ENCODE peak calls at places on chromosomes 2 and 18, in five cellular contexts. One of them, this sample, is unnamed. For H3K9me3, the result is how much of the 10 kb centered on the place peaks cover.

GRCh38 chr2:12759248-12759647 is 42.5 kb downstream of the TRIB2 start:
- DNase-seq in PC-9: peak
- DNase-seq in tibial artery: no peak
- DNase-seq in ascending aorta: no peak
- DNase-seq in PC-3: peak
- DNase-seq in this sample: no peak

GRCh38 chr2:205358351-205358815 is 323.9 kb upstream of the NRP2 start:
- DNase-seq in PC-3: no peak
- DNase-seq in PC-9: no peak
- DNase-seq in tibial artery: no peak
- DNase-seq in ascending aorta: no peak
- DNase-seq in this sample: no peak

GRCh38 chr2:7013761-7014160 is 96.5 kb downstream of the RNF144A start:
- DNase-seq in ascending aorta: no peak
- DNase-seq in PC-3: peak
- DNase-seq in tibial artery: no peak
- DNase-seq in PC-9: no peak
- DNase-seq in this sample: no peak

GRCh38 chr2:96533292-96534073 is 3.1 kb upstream of the ARID5A start:
- DNase-seq in tibial artery: peak
- DNase-seq in ascending aorta: peak
- DNase-seq in PC-9: peak
- DNase-seq in PC-3: peak
- DNase-seq in this sample: no peak

GRCh38 chr2:104443137-104443536 is 410.8 kb upstream of the POU3F3 start:
- DNase-seq in PC-9: no peak
- DNase-seq in PC-3: no peak
- DNase-seq in tibial artery: no peak
- DNase-seq in ascending aorta: no peak
- DNase-seq in this sample: no peak

GRCh38 chr2:2899826-2900225 is 477.8 kb downstream of the EIPR1 start:
- DNase-seq in tibial artery: no peak
- DNase-seq in PC-9: no peak
- DNase-seq in PC-3: no peak
- DNase-seq in ascending aorta: no peak
- DNase-seq in this sample: no peak

GRCh38 chr2:105406221-105406620 is 7.4 kb upstream of the FHL2 start:
- DNase-seq in PC-3: peak
- DNase-seq in tibial artery: no peak
- DNase-seq in PC-9: no peak
- DNase-seq in ascending aorta: no peak
- DNase-seq in this sample: no peak

GRCh38 chr2:240733803-240734495 is 42.3 kb downstream of the AQP12A start:
- DNase-seq in PC-3: no peak
- DNase-seq in ascending aorta: no peak
- DNase-seq in PC-9: no peak
- DNase-seq in tibial artery: no peak
- DNase-seq in this sample: no peak

GRCh38 chr18:67525328-67526110 is 9.0 kb upstream of the DSEL start:
- DNase-seq in tibial artery: peak
- DNase-seq in PC-3: peak
- DNase-seq in PC-9: peak
- DNase-seq in ascending aorta: no peak
- DNase-seq in this sample: no peak

GRCh38 chr2:70991742-70992141 is 2.9 kb downstream of the TEX261 start:
- DNase-seq in PC-9: no peak
- DNase-seq in PC-3: no peak
- DNase-seq in tibial artery: no peak
- DNase-seq in ascending aorta: no peak
- DNase-seq in this sample: no peak

GRCh38 chr2:197813093-197813787 is 8.8 kb downstream of the PLCL1 start:
- DNase-seq in PC-9: peak
- DNase-seq in ascending aorta: no peak
- DNase-seq in PC-3: peak
- DNase-seq in tibial artery: no peak
- DNase-seq in this sample: no peak
- H3K9me3 ChIP-seq in PC-9: under half
- H3K9me3 ChIP-seq in ascending aorta: under half
- H3K9me3 ChIP-seq in PC-3: under half
- H3K9me3 ChIP-seq in tibial artery: under half
- H3K9me3 ChIP-seq in this sample: under half

DNA sequence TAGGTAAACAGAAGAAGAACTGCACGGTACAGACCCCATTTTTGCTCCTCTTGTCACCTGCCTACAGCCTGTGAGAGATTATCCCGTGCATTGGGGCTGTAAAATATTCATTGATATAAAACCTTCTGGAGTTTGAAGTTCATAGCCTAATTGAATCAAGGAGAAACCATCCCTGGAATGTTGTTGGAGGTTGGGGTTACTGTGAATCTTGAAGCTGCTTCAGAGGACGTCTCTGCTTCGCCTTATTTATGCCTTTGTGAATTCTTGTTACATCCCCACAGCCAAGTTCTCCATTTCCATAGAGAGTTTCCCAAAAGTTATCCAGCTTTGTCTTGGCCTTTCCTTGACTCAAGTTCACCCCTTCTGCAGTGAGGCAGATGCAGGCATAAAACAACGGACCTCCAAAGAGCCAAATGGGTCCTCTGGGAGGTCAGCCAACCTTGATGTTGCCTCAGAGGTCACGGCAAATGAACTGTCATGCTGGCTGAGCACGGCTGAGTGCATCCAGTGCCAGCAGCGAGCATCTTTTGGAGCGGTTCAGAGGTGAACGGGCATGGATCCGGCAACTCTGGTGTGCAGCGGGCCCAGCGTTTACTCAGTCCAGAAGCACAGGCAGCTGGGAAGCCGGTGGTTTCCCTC is 317.6 kb downstream of the PRKCE start:
- DNase-seq in PC-3: no peak
- DNase-seq in PC-9: no peak
- DNase-seq in ascending aorta: no peak
- DNase-seq in tibial artery: no peak
- DNase-seq in this sample: no peak
- H3K9me3 ChIP-seq in PC-3: under half
- H3K9me3 ChIP-seq in PC-9: under half
- H3K9me3 ChIP-seq in ascending aorta: under half
- H3K9me3 ChIP-seq in tibial artery: under half
- H3K9me3 ChIP-seq in this sample: under half

GRCh38 chr2:95220449-95220848 is 13.1 kb downstream of the ZNF892 start:
- DNase-seq in PC-9: no peak
- DNase-seq in PC-3: no peak
- DNase-seq in tibial artery: no peak
- DNase-seq in ascending aorta: no peak
- DNase-seq in this sample: no peak

GRCh38 chr2:95215018-95215612 is 7.8 kb downstream of the ZNF892 start:
- DNase-seq in ascending aorta: no peak
- DNase-seq in PC-3: no peak
- DNase-seq in tibial artery: no peak
- DNase-seq in PC-9: no peak
- DNase-seq in this sample: no peak
- H3K9me3 ChIP-seq in ascending aorta: half or more
- H3K9me3 ChIP-seq in PC-3: half or more
- H3K9me3 ChIP-seq in tibial artery: half or more
- H3K9me3 ChIP-seq in PC-9: half or more
- H3K9me3 ChIP-seq in this sample: half or more

DNA sequence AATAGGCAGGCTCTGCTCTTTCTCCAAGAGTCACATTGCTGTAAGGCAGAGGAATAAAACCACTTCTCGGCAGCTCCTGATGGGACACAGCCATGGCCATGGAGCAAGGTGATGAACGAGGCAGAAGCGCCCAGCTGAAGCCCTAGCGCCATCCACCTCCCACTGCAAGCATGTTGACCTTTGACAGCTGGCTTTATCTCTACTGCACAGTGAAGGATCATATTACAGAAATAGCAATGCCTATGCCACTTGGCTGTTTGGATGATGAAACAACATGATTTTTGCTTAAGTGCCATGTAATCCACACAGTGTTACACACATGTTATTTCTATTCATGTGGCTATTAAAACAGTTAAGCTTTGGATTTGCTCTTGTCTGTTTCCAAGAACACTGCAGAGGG is 167.7 kb downstream of the VAPA start:
- DNase-seq in PC-9: no peak
- DNase-seq in tibial artery: no peak
- DNase-seq in PC-3: no peak
- DNase-seq in ascending aorta: no peak
- DNase-seq in this sample: no peak
- H3K9me3 ChIP-seq in PC-9: under half
- H3K9me3 ChIP-seq in tibial artery: under half
- H3K9me3 ChIP-seq in PC-3: under half
- H3K9me3 ChIP-seq in ascending aorta: under half
- H3K9me3 ChIP-seq in this sample: under half

DNA sequence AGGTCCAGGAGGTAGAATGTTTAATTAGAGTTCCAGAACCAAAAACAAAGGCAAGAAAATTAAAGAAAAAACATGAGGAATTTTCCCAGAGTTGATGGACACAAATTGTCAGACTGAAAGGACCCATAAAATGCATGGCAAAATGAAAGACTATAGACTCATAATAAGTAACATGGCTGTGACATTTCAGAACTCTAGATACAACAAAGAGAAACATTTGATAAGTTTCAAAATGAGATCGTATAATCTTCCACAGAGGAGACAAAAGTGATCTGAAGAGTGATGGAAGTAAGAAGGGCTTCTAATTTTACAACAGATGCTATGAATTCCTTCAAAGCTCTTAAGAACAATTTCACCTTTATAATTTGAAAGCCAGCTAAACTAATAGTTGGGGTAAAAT is 20.4 kb downstream of the ORC4 start:
- DNase-seq in ascending aorta: no peak
- DNase-seq in PC-9: no peak
- DNase-seq in PC-3: no peak
- DNase-seq in tibial artery: no peak
- DNase-seq in this sample: no peak
- H3K9me3 ChIP-seq in ascending aorta: under half
- H3K9me3 ChIP-seq in PC-9: under half
- H3K9me3 ChIP-seq in PC-3: under half
- H3K9me3 ChIP-seq in tibial artery: under half
- H3K9me3 ChIP-seq in this sample: under half

This sample was measured in T-helper 17 cell.